ENCODE peak calls at places on chromosomes 13 and 19, in seven cellular contexts. L is AG09309, N is A549, K is choroid plexus epithelial cell, Q is psoas muscle, D is stomach, A is tibial nerve. Z is an unnamed sample.

GRCh38 chr19:15337202-15337601 is 4.9 kb upstream of the BRD4 start:
- DNase-seq in N (no peak), K (peak; percentile 64), Q (no peak), L (peak; percentile 40), D (no peak), A (no peak), Z (no peak)

GRCh38 chr19:17484520-17485180 is 14.3 kb downstream of the SLC27A1 start:
- DNase-seq in A (no peak), D (no peak), K (no peak), Q (no peak), L (no peak), N (no peak), Z (no peak)

GRCh38 chr19:42076375-42076944 is 494 bp downstream of the ZNF574 start:
- DNase-seq in A (peak; percentile 22), K (no peak), L (no peak), N (peak; percentile 58), Q (no peak), D (no peak), Z (no peak)

GRCh38 chr19:998064-998463 is 2.2 kb upstream of the GRIN3B start:
- DNase-seq in A (no peak), Q (no peak), D (no peak), L (no peak), N (no peak), K (no peak), Z (no peak)

GRCh38 chr19:45455707-45456499 is 11.9 kb upstream of the FOSB start:
- DNase-seq in A (peak; percentile 67), N (peak; percentile 98), D (peak; percentile 95), L (peak; percentile 96), Q (peak; percentile 94), K (peak; percentile 99), Z (peak; percentile 98)

GRCh38 chr19:17679526-17680234 is 8.5 kb downstream of the UNC13A start:
- DNase-seq in L (no peak), K (no peak), N (no peak), A (no peak), Q (no peak), D (no peak), Z (no peak)

GRCh38 chr19:45117167-45117594 is 24.2 kb downstream of the PPP1R37 start:
- DNase-seq in D (no peak), K (peak; percentile 26), L (no peak), A (no peak), N (no peak), Q (no peak), Z (no peak)

GRCh38 chr13:36282818-36283432 is 14.7 kb downstream of the CCDC169 start:
- DNase-seq in A (no peak), L (no peak), D (no peak), K (peak; percentile 65), N (peak; percentile 3), Q (no peak), Z (no peak)

GRCh38 chr19:42596391-42597071 is 1.8 kb upstream of the CEACAM8 start:
- DNase-seq in N (peak; percentile 64), D (peak; percentile 41), Q (peak; percentile 34), A (no peak), K (peak; percentile 22), L (no peak), Z (no peak)

GRCh38 chr19:1782501-1782900 is 29.2 kb downstream of the ONECUT3 start:
- DNase-seq in Q (no peak), A (no peak), D (no peak), L (no peak), N (no peak), K (no peak), Z (no peak)

GRCh38 chr13:66114127-66114526 is 1116.0 kb downstream of the PCDH9 start:
- DNase-seq in Q (no peak), L (peak; percentile 78), N (no peak), D (no peak), K (no peak), A (no peak), Z (no peak)

GRCh38 chr13:87107626-87108025 is 563.5 kb upstream of the SLITRK5 start:
- DNase-seq in L (no peak), A (no peak), Q (no peak), N (no peak), K (no peak), D (no peak), Z (no peak)

GRCh38 chr19:19207637-19208582 is 3.8 kb upstream of the NCAN start:
- DNase-seq in D (no peak), K (no peak), N (no peak), L (no peak), Q (no peak), A (no peak), Z (no peak)

GRCh38 chr19:38057954-38058690 is 151.1 kb downstream of the SIPA1L3 start:
- DNase-seq in D (peak; percentile 86), L (no peak), N (peak; percentile 54), A (no peak), K (no peak), Q (no peak), Z (no peak)

GRCh38 chr19:1608414-1609391 is 3.4 kb upstream of the UQCR11 start:
- DNase-seq in Q (no peak), N (no peak), K (peak; percentile 20), L (no peak), D (no peak), A (no peak), Z (no peak)

GRCh38 chr13:42039457-42039945 is 8.9 kb upstream of the DGKH start:
- DNase-seq in Q (no peak), L (no peak), K (no peak), N (peak; percentile 20), D (no peak), A (no peak), Z (no peak)

GRCh38 chr13:42036711-42037110 is 11.7 kb upstream of the DGKH start:
- DNase-seq in L (no peak), D (no peak), N (no peak), K (no peak), Q (no peak), A (no peak), Z (no peak)

GRCh38 chr13:42040730-42041016 is 7.8 kb upstream of the DGKH start:
- DNase-seq in D (no peak), A (no peak), N (no peak), Q (no peak), K (no peak), L (no peak), Z (no peak)

GRCh38 chr13:42039946-42040729 is 8.3 kb upstream of the DGKH start:
- DNase-seq in K (peak; percentile 90), N (peak; percentile 67), A (peak; percentile 84), D (peak; percentile 91), Q (peak; percentile 94), L (peak; percentile 52), Z (peak; percentile 90)

DNA sequence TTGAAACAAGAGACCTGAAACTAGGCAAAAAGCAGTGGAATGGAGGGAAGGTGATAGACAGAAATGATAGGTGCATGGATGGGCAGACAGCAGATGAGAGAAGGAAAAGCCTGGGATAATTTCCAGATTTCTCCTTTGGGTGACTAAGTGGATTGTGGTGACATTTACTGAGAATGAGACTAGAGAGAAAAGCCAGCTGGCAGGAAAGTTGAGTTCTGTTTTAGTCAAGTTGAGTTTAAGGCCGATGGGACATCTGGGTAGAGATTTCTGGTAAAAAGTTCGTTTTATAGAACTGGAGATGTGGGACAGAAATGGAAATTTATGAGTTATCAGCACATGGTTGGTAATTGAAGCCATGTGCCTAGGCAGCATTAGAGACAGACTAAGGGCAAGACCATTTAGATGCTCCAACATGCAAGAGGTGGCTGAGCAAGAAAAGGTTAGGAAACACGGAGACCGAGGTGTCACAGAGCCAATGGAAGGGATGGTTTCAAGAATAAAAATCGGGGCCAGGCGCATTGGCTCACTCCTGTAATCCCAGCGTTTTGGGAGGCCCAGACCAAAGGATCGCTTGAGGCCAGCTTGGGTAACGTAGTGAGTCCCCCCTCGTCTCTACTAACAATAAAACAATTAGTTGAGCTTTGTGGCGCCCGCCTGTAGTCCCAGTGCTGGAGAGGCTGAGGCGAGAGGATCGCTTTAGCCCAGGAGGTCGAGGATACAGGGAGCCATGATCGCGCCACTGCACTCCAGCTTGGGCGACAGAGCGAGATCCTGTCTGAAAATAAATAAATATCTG is 9.6 kb upstream of the DGKH start:
- DNase-seq in L (no peak), K (no peak), A (no peak), Q (no peak), N (no peak), D (no peak), Z (no peak)
- H3K4me3 ChIP-seq in L (no peak overlapping the region), K (no peak overlapping the region), A (no peak overlapping the region), Q (peak overlapping the region; percentile 81), N (no peak overlapping the region), D (peak overlapping the region; percentile 83), Z (no peak overlapping the region)

DNA sequence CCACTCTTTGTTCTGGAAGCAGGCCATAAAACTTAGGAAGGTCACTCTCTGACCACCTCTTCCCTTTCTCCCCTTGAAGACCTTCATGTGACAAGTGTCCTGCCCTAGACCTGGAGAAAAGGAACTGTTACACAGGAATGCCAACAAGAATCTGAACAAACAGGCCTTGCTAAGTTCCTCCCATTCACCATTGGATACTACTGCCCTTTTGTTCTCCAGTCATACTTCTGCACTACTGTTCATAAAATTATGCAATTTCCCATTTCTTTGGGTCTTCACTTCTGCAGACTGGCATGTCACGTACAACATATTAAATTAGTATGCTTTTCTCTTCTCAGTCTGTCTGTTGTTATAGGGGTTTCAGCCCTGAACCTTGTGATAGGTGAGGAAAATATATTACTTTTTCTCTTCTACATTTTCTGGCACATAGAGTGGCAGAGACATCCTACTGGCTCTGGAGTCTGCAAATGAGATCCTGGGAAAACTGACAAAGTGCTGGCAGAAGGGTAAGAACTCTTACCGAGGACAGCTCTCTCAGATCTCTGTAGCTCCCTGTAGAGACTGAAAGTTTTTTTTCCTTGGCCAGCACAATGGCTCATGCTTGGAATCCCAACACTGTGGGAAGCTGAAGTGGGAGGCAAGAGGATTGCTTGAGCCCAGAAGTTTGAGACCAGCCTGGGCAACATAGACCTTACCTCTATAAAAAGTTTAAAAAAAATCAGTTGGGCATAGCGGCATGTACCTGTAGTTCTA is 87.6 kb upstream of the SPRY2 start:
- DNase-seq in N (no peak), K (no peak), D (no peak), L (no peak), Q (no peak), A (no peak), Z (no peak)
- TF ChIP-seq CTCF in N (no peak), K (no peak), D (no peak), L (no peak), Q (no peak), A (no peak), Z (no peak)

DNA sequence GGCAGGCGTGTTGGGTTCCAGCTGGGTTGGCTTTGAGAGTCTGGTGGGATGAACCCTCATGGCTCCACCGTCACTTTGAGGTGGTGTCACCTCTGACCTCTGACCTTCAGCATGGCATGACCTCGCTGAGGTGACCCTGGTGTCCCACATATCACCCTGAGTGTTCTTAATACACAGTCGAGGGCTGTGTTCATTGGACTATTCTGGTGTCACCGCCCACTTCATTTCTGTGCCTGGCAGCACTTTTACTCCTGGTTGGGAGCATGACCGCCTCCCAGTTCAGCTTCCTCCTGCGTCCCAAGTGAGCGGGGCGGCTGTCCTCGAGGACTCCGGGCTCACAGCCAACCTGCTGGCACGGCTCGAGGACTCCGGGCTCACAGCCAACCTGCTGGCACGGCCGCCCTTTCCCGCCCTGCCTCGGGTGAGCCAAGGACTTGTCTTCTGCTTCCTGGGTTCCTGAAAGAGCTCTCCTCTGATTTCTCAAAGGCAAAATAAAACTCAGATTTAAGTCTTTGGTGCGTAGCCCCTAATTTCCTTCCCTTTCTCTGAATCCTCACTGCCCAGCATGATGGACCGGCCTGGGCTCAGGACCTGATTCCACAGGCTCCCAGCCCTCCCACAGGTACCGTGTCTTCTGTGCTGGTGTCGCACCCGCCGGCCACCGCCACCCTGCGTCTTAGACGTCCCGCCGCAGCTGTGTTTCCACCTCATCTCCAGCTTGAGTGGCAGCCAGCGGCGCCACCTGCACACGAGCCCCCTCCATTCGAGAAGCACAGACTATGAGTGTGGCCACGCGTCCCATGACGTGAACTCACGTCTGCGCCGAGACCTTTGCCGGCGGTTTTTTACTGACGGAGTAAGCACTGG is 10.4 kb downstream of the ATP4B start:
- DNase-seq in A (peak; percentile 79), K (peak; percentile 9), D (peak; percentile 96), L (no peak), N (peak; percentile 5), Q (peak; percentile 76), Z (peak; percentile 87)
- H3K4me3 ChIP-seq in A (no peak overlapping the region), K (no peak overlapping the region), D (no peak overlapping the region), L (no peak overlapping the region), N (no peak overlapping the region), Q (no peak overlapping the region), Z (no peak overlapping the region)

GRCh38 chr13:90233933-90234672 is 1113.4 kb upstream of the MIR17HG start:
- DNase-seq in K (no peak), N (no peak), L (no peak), D (no peak), A (no peak), Q (no peak), Z (no peak)
- TF ChIP-seq CTCF in K (peak; percentile 20), N (no peak), L (no peak), D (no peak), A (no peak), Q (no peak), Z (no peak)

Z was measured in right atrium auricular region.